ENCODE peak calls at places on chromosomes 4 and X, in ten cellular contexts. N is RWPE1, F is psoas muscle, Y is A549, E is cardiac muscle cell, P is dorsolateral prefrontal cortex, R is astrocyte of the spinal cord, A is IMR-90, K is WERI-Rb-1, U is PC-9. B is an unnamed sample.

GRCh38 chr4:87732033-87732770 is 67.2 kb upstream of the IBSP start:
- DNase-seq in N (no peak), F (no peak), Y (no peak), E (no peak), P (no peak), R (no peak), A (no peak), K (no peak), U (no peak), B (no peak)

GRCh38 chrX:103791826-103792458 is 15.3 kb downstream of the PLP1 start:
- DNase-seq in N (no peak), F (no peak), Y (no peak), E (no peak), P (no peak), R (no peak), A (peak; percentile 48), K (no peak), U (no peak), B (peak; percentile 50)

GRCh38 chr4:24686866-24687672 is 102.7 kb upstream of the DHX15 start:
- DNase-seq in N (peak; percentile 13), F (no peak), Y (peak; percentile 27), E (peak; percentile 30), P (no peak), R (no peak), A (no peak), K (peak; percentile 18), U (peak; percentile 44), B (no peak)

GRCh38 chr4:77022581-77023133 is 53.1 kb downstream of the CCNI start:
- DNase-seq in N (no peak), F (no peak), Y (no peak), E (peak; percentile 24), P (no peak), R (peak; percentile 85), A (peak; percentile 81), K (peak; percentile 31), U (no peak), B (peak; percentile 74)

GRCh38 chr4:137861682-137862081 is 329.4 kb upstream of the PCDH18 start:
- DNase-seq in N (peak; percentile 18), F (no peak), Y (peak; percentile 0), E (peak; percentile 25), P (no peak), R (peak; percentile 41), A (peak; percentile 29), K (no peak), U (no peak), B (peak; percentile 2)

GRCh38 chr4:161247831-161248230 is 916.0 kb downstream of the FSTL5 start:
- DNase-seq in N (no peak), F (no peak), Y (no peak), E (no peak), P (no peak), R (peak; percentile 56), A (no peak), K (no peak), U (no peak), B (no peak)

GRCh38 chr4:148044889-148045352 is 313.0 kb downstream of the ARHGAP10 start:
- DNase-seq in N (no peak), F (no peak), Y (peak; percentile 9), E (no peak), P (no peak), R (peak; percentile 30), A (no peak), K (no peak), U (no peak), B (no peak)

GRCh38 chr4:176563591-176563990 is 229.1 kb downstream of the VEGFC start:
- DNase-seq in N (no peak), F (no peak), Y (peak; percentile 80), E (peak; percentile 12), P (no peak), R (no peak), A (peak; percentile 33), K (peak; percentile 27), U (no peak), B (no peak)

GRCh38 chr4:105455998-105456397 is 17.9 kb downstream of the PPA2 start:
- DNase-seq in N (no peak), F (no peak), Y (no peak), E (peak; percentile 48), P (no peak), R (no peak), A (no peak), K (no peak), U (no peak), B (no peak)

GRCh38 chr4:105451346-105451745 is 22.5 kb downstream of the PPA2 start:
- DNase-seq in N (no peak), F (no peak), Y (no peak), E (no peak), P (no peak), R (no peak), A (no peak), K (no peak), U (no peak), B (no peak)

GRCh38 chr4:105455182-105455581 is 18.7 kb downstream of the PPA2 start:
- DNase-seq in N (no peak), F (no peak), Y (no peak), E (peak; percentile 42), P (no peak), R (no peak), A (no peak), K (no peak), U (no peak), B (no peak)

GRCh38 chr4:105457997-105458396 is 15.9 kb downstream of the PPA2 start:
- DNase-seq in N (no peak), F (no peak), Y (no peak), E (no peak), P (no peak), R (no peak), A (peak; percentile 42), K (no peak), U (no peak), B (no peak)

DNA sequence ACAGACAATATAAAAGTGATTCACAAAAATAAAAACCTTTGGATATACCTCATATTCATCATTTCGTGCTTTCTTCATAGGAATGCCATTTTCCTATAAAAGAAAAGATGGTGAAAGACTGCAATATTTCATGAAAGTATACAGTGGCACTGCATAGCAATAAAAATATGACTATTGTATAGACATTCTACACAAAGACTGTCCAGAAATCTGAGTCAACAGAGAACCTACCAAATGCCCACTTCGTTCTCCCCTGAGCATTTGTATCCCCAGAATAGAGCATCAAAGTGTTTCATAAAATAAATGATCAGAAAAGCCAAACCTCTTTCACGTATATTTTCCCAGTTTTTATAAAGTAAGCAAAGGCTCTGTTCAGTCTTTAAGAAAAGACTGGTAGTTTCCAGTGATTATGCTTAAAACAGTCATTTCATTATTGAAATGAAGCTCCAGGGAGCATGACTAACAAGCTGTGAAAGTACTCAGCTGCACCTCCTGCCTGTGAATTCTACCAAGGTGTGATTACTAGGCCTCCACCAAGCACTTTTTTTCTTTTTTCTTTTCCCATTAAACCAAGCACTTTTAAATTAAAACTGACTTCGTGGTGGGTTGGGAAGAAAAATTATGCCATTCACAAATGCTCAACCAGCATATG is 20.2 kb downstream of the PPA2 start:
- DNase-seq in N (no peak), F (no peak), Y (no peak), E (no peak), P (no peak), R (no peak), A (no peak), K (no peak), U (no peak), B (no peak)
- TF ChIP-seq CTCF in N (no peak), F (no peak), Y (no peak), E (no peak), P (no peak), R (no peak), A (no peak), K (no peak), U (no peak), B (no peak)

GRCh38 chrX:130111220-130111934 is 1.1 kb upstream of the ELF4 start:
- DNase-seq in N (peak; percentile 71), F (no peak), Y (peak; percentile 10), E (peak; percentile 22), P (no peak), R (peak; percentile 12), A (no peak), K (no peak), U (peak; percentile 64), B (no peak)

GRCh38 chrX:130106071-130106470 is 4.2 kb downstream of the ELF4 start:
- DNase-seq in N (no peak), F (no peak), Y (no peak), E (no peak), P (no peak), R (no peak), A (no peak), K (no peak), U (no peak), B (no peak)

GRCh38 chrX:130110379-130111219 is at the start of gene ELF4:
- DNase-seq in N (peak; percentile 71), F (no peak), Y (peak; percentile 70), E (peak; percentile 20), P (no peak), R (peak; percentile 43), A (peak; percentile 37), K (peak; percentile 43), U (peak; percentile 86), B (peak; percentile 28)

GRCh38 chrX:130109429-130110378 is 593 bp downstream of the ELF4 start:
- DNase-seq in N (no peak), F (no peak), Y (peak; percentile 17), E (no peak), P (no peak), R (no peak), A (peak; percentile 27), K (no peak), U (no peak), B (peak; percentile 19)

DNA sequence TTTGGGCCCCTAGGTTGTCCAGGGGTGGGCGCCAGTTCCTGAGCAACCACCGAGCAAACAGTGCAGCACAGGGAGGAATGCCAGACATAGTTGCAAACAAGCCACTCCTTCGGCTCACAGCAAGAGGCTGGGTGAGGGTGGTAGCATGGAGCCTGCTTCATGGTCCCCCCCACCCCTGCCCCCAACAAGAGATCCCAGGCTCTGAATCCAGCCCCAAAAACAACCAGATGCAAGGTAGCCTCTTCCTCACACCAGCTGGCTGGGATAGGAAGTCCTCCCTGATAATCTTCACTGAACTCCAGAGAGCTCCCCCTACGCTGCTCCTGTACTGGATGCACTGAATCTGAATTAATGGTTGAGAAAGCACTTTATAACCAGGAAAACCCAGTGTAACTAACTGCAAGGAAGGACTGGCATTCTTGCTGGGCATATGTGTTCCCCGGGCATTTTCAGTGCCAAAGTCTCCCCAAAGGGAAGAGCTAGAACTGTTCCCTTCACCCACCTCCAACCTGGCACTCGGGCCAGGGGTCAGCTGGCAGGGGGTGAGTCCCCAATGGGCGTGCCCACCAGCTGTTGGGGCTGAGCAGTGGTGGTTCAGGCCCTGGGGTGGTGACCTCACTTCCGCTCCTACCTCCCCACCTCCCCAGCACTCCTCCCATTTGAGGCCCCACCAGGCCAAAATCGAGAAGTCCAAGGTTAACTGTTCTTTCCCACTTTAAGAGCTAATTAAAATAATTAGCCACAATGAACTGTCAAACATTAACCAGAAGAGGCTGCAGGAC is 1.5 kb downstream of the ELF4 start:
- DNase-seq in N (peak; percentile 44), F (peak; percentile 69), Y (peak; percentile 74), E (no peak), P (no peak), R (peak; percentile 24), A (no peak), K (no peak), U (peak; percentile 59), B (peak; percentile 36)
- TF ChIP-seq CTCF in N (no peak), F (no peak), Y (peak; percentile 20), E (peak; percentile 3), P (no peak), R (no peak), A (no peak), K (no peak), U (no peak), B (peak; percentile 15)

DNA sequence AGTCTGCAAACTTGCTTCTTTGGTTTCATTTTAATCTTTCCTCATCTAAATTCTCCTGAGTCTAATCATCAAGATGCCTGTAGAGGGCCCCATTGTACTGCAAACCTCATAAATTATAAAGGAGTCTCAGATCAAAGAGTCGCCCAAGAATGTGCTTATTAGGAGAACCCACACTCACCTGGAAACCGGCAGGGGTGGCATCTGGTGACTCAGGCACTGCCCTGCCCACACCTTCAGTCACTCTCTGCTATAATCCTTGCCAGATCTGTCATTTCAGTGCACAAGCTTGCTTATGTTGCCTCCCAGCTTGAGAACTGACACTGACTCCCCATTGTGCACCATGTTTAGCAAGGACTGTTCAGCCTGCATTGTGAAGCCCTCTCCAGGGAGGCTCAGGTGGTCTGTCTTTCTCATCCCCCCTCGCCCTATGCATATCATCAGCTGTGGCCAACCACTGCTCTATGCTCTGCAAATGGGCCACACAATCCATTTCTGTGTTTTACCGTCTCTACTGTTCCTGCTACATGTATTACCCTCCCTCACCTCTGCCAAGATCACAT is 12.4 kb downstream of the EPGN start:
- DNase-seq in N (peak; percentile 85), F (no peak), Y (peak; percentile 78), E (peak; percentile 60), P (no peak), R (peak; percentile 75), A (peak; percentile 55), K (peak; percentile 23), U (peak; percentile 80), B (peak; percentile 76)
- TF ChIP-seq CTCF in N (peak; percentile 69), F (peak; percentile 11), Y (peak; percentile 77), E (peak; percentile 66), P (peak; percentile 30), R (peak; percentile 58), A (peak; percentile 74), K (no peak), U (peak; percentile 74), B (peak; percentile 82)

DNA sequence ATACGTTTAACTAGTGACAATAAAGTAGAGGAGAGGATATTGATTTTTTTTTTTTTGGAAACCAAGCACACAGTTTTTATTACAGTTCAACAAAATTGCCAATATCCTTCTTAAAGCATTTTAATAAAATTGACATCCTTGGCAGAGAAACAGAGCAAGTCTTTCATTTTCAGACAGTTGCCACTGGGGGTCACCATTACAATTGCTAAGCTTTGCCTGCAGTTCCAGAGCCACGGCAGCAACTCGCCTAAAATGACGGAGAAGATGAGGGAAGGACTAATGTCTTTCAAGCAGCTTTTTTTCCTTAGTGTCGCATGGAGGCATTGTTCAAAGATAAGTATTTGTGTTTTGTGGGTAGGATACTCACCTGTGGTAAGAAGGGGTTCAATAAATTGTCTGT is 507.8 kb upstream of the ARX start:
- DNase-seq in N (peak; percentile 4), F (no peak), Y (peak; percentile 54), E (peak; percentile 47), P (no peak), R (peak; percentile 53), A (peak; percentile 36), K (peak; percentile 42), U (peak; percentile 4), B (no peak)
- TF ChIP-seq CTCF in N (no peak), F (peak; percentile 19), Y (peak; percentile 39), E (peak; percentile 40), P (peak; percentile 40), R (peak; percentile 30), A (peak; percentile 42), K (peak; percentile 55), U (peak; percentile 31), B (no peak)

B was measured in HFFc6.